ENCODE peak calls at places on chromosomes 16 and 17, in ten cellular contexts. T is amygdala; D is HFFc6; G is activated CD4-positive, alpha-beta T cell treated with anti-CD3 and anti-CD28 coated beads for 24 hours; V is fibroblast of the conjunctiva; Y is naive thymus-derived CD8-positive, alpha-beta T cell; C is putamen; O is GM12892; X is NAMALWA; M is left ventricle myocardium superior. F is an unnamed sample.

GRCh38 chr16:86662195-86662594 is 83.8 kb downstream of the FOXL1 start:
- DNase-seq in O (no peak), T (no peak), C (no peak), V (no peak), X (no peak), G (no peak), M (no peak), Y (no peak), D (peak), F (no peak)

GRCh38 chr17:8729860-8730259 is 14.8 kb downstream of the CCDC42 start:
- DNase-seq in G (no peak), X (no peak), Y (no peak), C (no peak), D (no peak), M (no peak), O (no peak), T (no peak), V (no peak), F (no peak)

GRCh38 chr16:17970816-17971291 is 365.7 kb downstream of the NPIPA8 start:
- DNase-seq in M (no peak), O (no peak), G (no peak), C (no peak), D (no peak), V (no peak), Y (no peak), T (no peak), X (no peak), F (no peak)

GRCh38 chr17:40122944-40123810 is 1.4 kb downstream of the MSL1 start:
- DNase-seq in C (no peak), V (no peak), X (peak), T (no peak), D (no peak), M (peak), G (no peak), O (peak), Y (peak), F (no peak)

GRCh38 chr16:81313731-81314602 is 795 bp upstream of the GAN start:
- DNase-seq in D (peak), X (no peak), M (no peak), O (no peak), V (no peak), Y (peak), T (no peak), G (no peak), C (peak), F (no peak)

GRCh38 chr17:4540224-4541040 is 14.8 kb downstream of the MYBBP1A start:
- DNase-seq in D (no peak), G (no peak), X (no peak), O (no peak), V (no peak), C (no peak), T (no peak), M (no peak), Y (no peak), F (no peak)

GRCh38 chr16:69595127-69596036 is 29.6 kb downstream of the NFAT5 start:
- DNase-seq in D (peak), V (peak), G (no peak), M (no peak), Y (no peak), T (no peak), C (no peak), X (no peak), O (no peak), F (peak)

GRCh38 chr16:306911-307370 is 24.0 kb downstream of the PDIA2 start:
- DNase-seq in X (no peak), D (no peak), C (no peak), M (no peak), T (no peak), V (no peak), G (no peak), Y (no peak), O (no peak), F (no peak)

GRCh38 chr16:9033125-9033830 is 58.2 kb upstream of the HAPSTR1 start:
- DNase-seq in C (no peak), O (no peak), M (no peak), Y (no peak), V (peak), G (no peak), T (no peak), D (peak), X (peak), F (peak)

GRCh38 chr17:60971515-60972369 is 294.1 kb downstream of the BCAS3 start:
- DNase-seq in Y (peak), G (peak), D (peak), O (no peak), V (peak), M (no peak), X (peak), C (no peak), T (no peak), F (peak)

GRCh38 chr17:50316016-50316587 is 29.8 kb upstream of the XYLT2 start:
- DNase-seq in Y (no peak), T (no peak), X (peak), V (no peak), O (no peak), M (no peak), G (no peak), C (no peak), D (no peak), F (no peak)

GRCh38 chr16:68236804-68237242 is 896 bp upstream of the ESRP2 start:
- DNase-seq in D (no peak), X (no peak), V (no peak), G (no peak), C (no peak), T (no peak), M (no peak), Y (no peak), O (peak), F (no peak)

GRCh38 chr17:2279707-2280106 is 23.9 kb downstream of the SMG6 start:
- DNase-seq in M (no peak), X (no peak), G (no peak), D (no peak), V (no peak), Y (no peak), C (no peak), T (no peak), O (no peak), F (no peak)

GRCh38 chr17:57215317-57215716 is 41.0 kb upstream of the MSI2 start:
- DNase-seq in D (peak), O (no peak), Y (no peak), X (no peak), G (no peak), M (no peak), C (no peak), V (peak), T (no peak), F (no peak)

GRCh38 chr16:57261806-57262205 is 16.7 kb downstream of the ARL2BP start:
- DNase-seq in M (no peak), V (no peak), D (no peak), X (no peak), Y (no peak), O (no peak), C (no peak), G (no peak), T (no peak), F (no peak)

GRCh38 chr17:1989135-1989534 is 36.0 kb downstream of the RTN4RL1 start:
- DNase-seq in T (no peak), D (peak), C (no peak), G (no peak), O (no peak), M (peak), X (no peak), V (peak), Y (no peak), F (peak)

GRCh38 chr17:62724398-62725146 is 83.5 kb downstream of the MARCHF10 start:
- DNase-seq in X (peak), Y (peak), D (no peak), C (peak), M (no peak), T (peak), O (peak), V (no peak), G (peak), F (no peak)

GRCh38 chr17:32393904-32394303 is 43.9 kb downstream of the ZNF207 start:
- DNase-seq in X (no peak), C (no peak), O (no peak), T (no peak), Y (no peak), G (no peak), M (no peak), D (no peak), V (no peak), F (no peak)

GRCh38 chr17:29257756-29258155 is 11.1 kb downstream of the CRYBA1 start:
- DNase-seq in G (no peak), O (no peak), X (no peak), M (no peak), D (peak), V (no peak), C (no peak), Y (no peak), T (no peak), F (no peak)

GRCh38 chr16:116015-116414 is 22.5 kb downstream of the NPRL3 start:
- DNase-seq in T (no peak), M (no peak), O (no peak), G (no peak), D (no peak), V (no peak), C (no peak), X (no peak), Y (no peak), F (no peak)

GRCh38 chr17:77750427-77751043 is 208.0 kb upstream of the TNRC6C start:
- DNase-seq in G (no peak), V (no peak), O (no peak), C (no peak), X (no peak), D (no peak), T (no peak), Y (no peak), M (no peak), F (no peak)

GRCh38 chr17:27536781-27537180 is 80.5 kb downstream of the KSR1 start:
- DNase-seq in V (no peak), G (no peak), Y (no peak), X (no peak), D (no peak), M (no peak), T (no peak), O (no peak), C (no peak), F (no peak)

GRCh38 chr17:55458977-55459376 is 37.3 kb upstream of the MMD start:
- DNase-seq in G (peak), D (peak), T (no peak), X (no peak), C (no peak), Y (no peak), O (no peak), M (no peak), V (peak), F (peak)

GRCh38 chr17:83174859-83175550 is 95.6 kb downstream of the METRNL start:
- DNase-seq in M (no peak), X (peak), V (no peak), T (no peak), D (no peak), O (no peak), Y (no peak), C (no peak), G (no peak), F (no peak)

GRCh38 chr17:77217566-77217965 is 76.8 kb downstream of the SEC14L1 start:
- DNase-seq in G (no peak), V (no peak), D (no peak), T (no peak), O (no peak), M (peak), Y (no peak), C (no peak), X (no peak), F (no peak)

GRCh38 chr16:57612494-57612893 is 15.9 kb upstream of the ADGRG1 start:
- DNase-seq in D (no peak), M (no peak), T (no peak), G (no peak), V (no peak), O (no peak), X (no peak), Y (no peak), C (no peak), F (no peak)

GRCh38 chr16:30005341-30006094 is 5.3 kb downstream of the DOC2A start:
- DNase-seq in T (no peak), G (no peak), D (peak), X (peak), M (peak), C (no peak), Y (peak), O (peak), V (peak), F (no peak)

GRCh38 chr17:15440347-15440746 is 27.1 kb downstream of the CDRT4 start:
- DNase-seq in T (no peak), Y (no peak), C (no peak), M (no peak), V (no peak), O (no peak), G (no peak), X (no peak), D (no peak), F (no peak)

GRCh38 chr16:73878616-73879015 is 418.0 kb upstream of the PSMD7 start:
- DNase-seq in T (no peak), Y (no peak), V (peak), O (no peak), G (no peak), C (peak), X (peak), D (peak), M (no peak), F (peak)

GRCh38 chr16:85258166-85258565 is 145.9 kb upstream of the CIBAR2 start:
- DNase-seq in M (no peak), G (no peak), X (peak), C (no peak), D (no peak), Y (no peak), V (no peak), O (no peak), T (no peak), F (no peak)

GRCh38 chr17:68036304-68037147 is 991 bp downstream of the KPNA2 start:
- DNase-seq in T (no peak), D (no peak), V (no peak), C (no peak), X (no peak), G (no peak), O (no peak), M (no peak), Y (no peak), F (peak)

GRCh38 chr17:6787081-6787693 is 11.2 kb downstream of the FBXO39 start:
- DNase-seq in O (no peak), Y (no peak), C (no peak), T (no peak), G (no peak), V (no peak), X (no peak), M (no peak), D (no peak), F (no peak)

GRCh38 chr17:29066603-29067002 is 23.7 kb downstream of the PIPOX start:
- DNase-seq in D (no peak), X (no peak), M (peak), Y (no peak), C (no peak), T (no peak), G (no peak), O (no peak), V (no peak), F (no peak)

GRCh38 chr17:50872710-50873424 is 6.7 kb upstream of the TOB1 start:
- DNase-seq in X (no peak), C (no peak), D (peak), T (no peak), O (no peak), Y (peak), V (no peak), G (no peak), M (no peak), F (no peak)

GRCh38 chr16:79451196-79451816 is 149.2 kb downstream of the MAF start:
- DNase-seq in D (no peak), M (no peak), C (peak), T (no peak), V (no peak), O (no peak), X (peak), Y (no peak), G (no peak), F (no peak)

F was measured in brain microvascular endothelial cell.